ENCODE peak calls at places on chromosomes 2 and 18, in four cellular contexts. B, A, O and M are unnamed samples.

GRCh38 chr2:147033046-147033445 is 811.8 kb upstream of the ACVR2A start:
- DNase-seq in B (no peak), A (no peak), O (no peak), M (no peak)

GRCh38 chr2:59301466-59302402 is 1060.6 kb upstream of the FANCL start:
- DNase-seq in A (peak; percentile 7), O (peak; percentile 37), B (no peak), M (peak; percentile 43)

GRCh38 chr2:83972123-83972522 is 487.0 kb downstream of the SUCLG1 start:
- DNase-seq in A (no peak), B (no peak), O (no peak), M (no peak)

GRCh38 chr18:40939636-40940035 is 1015.4 kb upstream of the PIK3C3 start:
- DNase-seq in A (no peak), B (peak; percentile 62), O (no peak), M (no peak)

GRCh38 chr18:69469444-69469919 is 68.8 kb downstream of the DOK6 start:
- DNase-seq in B (no peak), A (no peak), O (no peak), M (no peak)

GRCh38 chr2:159050426-159050825 is 82.0 kb downstream of the TANC1 start:
- DNase-seq in O (no peak), A (no peak), B (no peak), M (no peak)

GRCh38 chr18:70058916-70059315 is 111.2 kb upstream of the CD226 start:
- DNase-seq in A (no peak), B (no peak), O (no peak), M (no peak)

GRCh38 chr2:95158891-95159619 is 593 bp downstream of the ZNF514 start:
- DNase-seq in B (peak; percentile 88), O (no peak), A (peak; percentile 30), M (no peak)

GRCh38 chr18:36572135-36572856 is 256.5 kb downstream of the TPGS2 start:
- DNase-seq in A (peak; percentile 35), O (no peak), B (no peak), M (no peak)

GRCh38 chr2:62724886-62725711 is 19.6 kb downstream of the EHBP1 start:
- DNase-seq in A (no peak), B (peak; percentile 66), O (no peak), M (no peak)

GRCh38 chr2:8525582-8526402 is 156.1 kb upstream of the ID2 start:
- DNase-seq in B (peak; percentile 90), A (peak; percentile 43), O (no peak), M (peak; percentile 55)

GRCh38 chr2:127853667-127854066 is 4.3 kb downstream of the POLR2D start:
- DNase-seq in B (no peak), A (no peak), O (no peak), M (no peak)

GRCh38 chr2:142980246-142981068 is 103.0 kb downstream of the KYNU start:
- DNase-seq in O (no peak), A (peak; percentile 37), B (no peak), M (no peak)

GRCh38 chr2:171523969-171524401 is 1.7 kb downstream of the CYBRD1 start:
- DNase-seq in A (peak; percentile 80), B (no peak), O (no peak), M (no peak)
- H3K4me3 ChIP-seq in A (peak overlapping the region; percentile 83), B (peak overlapping the region; percentile 64), O (peak overlapping the region; percentile 83), M (peak overlapping the region; percentile 68)

GRCh38 chr2:48600204-48600813 is 17.3 kb upstream of the GTF2A1L start:
- DNase-seq in B (no peak), O (peak; percentile 30), A (peak; percentile 16), M (no peak)
- TF ChIP-seq CTCF in B (peak; percentile 21), O (peak; percentile 87), A (peak; percentile 90), M (peak; percentile 72)

GRCh38 chr2:152510636-152511035 is 175.7 kb downstream of the FMNL2 start:
- DNase-seq in O (no peak), B (no peak), A (no peak), M (no peak)

GRCh38 chr2:152513681-152514080 is 178.7 kb downstream of the FMNL2 start:
- DNase-seq in B (no peak), O (no peak), A (peak; percentile 63), M (no peak)

GRCh38 chr2:152511981-152512380 is 177.0 kb downstream of the FMNL2 start:
- DNase-seq in A (no peak), O (no peak), B (no peak), M (no peak)

GRCh38 chr2:152509772-152510491 is 175.0 kb downstream of the FMNL2 start:
- DNase-seq in B (no peak), O (no peak), A (no peak), M (no peak)

GRCh38 chr2:152513029-152513428 is 178.1 kb downstream of the FMNL2 start:
- DNase-seq in A (no peak), O (no peak), B (no peak), M (no peak)
- H3K4me3 ChIP-seq in A (no peak overlapping the region), O (no peak overlapping the region), B (no peak overlapping the region), M (no peak overlapping the region)

GRCh38 chr2:15782769-15783294 is 157.5 kb upstream of the MYCN start:
- DNase-seq in O (no peak), A (no peak), B (peak; percentile 15), M (no peak)

GRCh38 chr2:15780234-15780633 is 160.1 kb upstream of the MYCN start:
- DNase-seq in A (no peak), B (no peak), O (no peak), M (no peak)

GRCh38 chr2:15782009-15782751 is 158.2 kb upstream of the MYCN start:
- DNase-seq in O (no peak), B (no peak), A (no peak), M (peak; percentile 34)

GRCh38 chr2:15779381-15780041 is 160.8 kb upstream of the MYCN start:
- DNase-seq in A (no peak), B (no peak), O (no peak), M (no peak)

GRCh38 chr2:15780912-15781574 is 159.3 kb upstream of the MYCN start:
- DNase-seq in B (no peak), O (no peak), A (no peak), M (no peak)
- TF ChIP-seq CTCF in B (no peak), O (no peak), A (no peak), M (peak; percentile 12)